ENCODE peak calls at places on chromosomes 2 and 18, in eight cellular contexts. R is sigmoid colon, F is body of pancreas, S is right lobe of liver, U is testis, H is heart left ventricle, N is ovary, Z is brain microvascular endothelial cell. L is an unnamed sample.

GRCh38 chr2:148218326-148219075 is 197.6 kb downstream of the MBD5 start:
- DNase-seq in F (no peak), R (no peak), S (no peak), U (no peak), Z (no peak), N (no peak), H (no peak), L (no peak)

GRCh38 chr2:221570321-221571107 is 1.6 kb downstream of the EPHA4 start:
- DNase-seq in S (no peak), H (no peak), N (peak; percentile 52), F (peak; percentile 3), Z (peak; percentile 6), U (peak; percentile 50), R (no peak), L (no peak)

GRCh38 chr2:181318504-181319280 is 138.5 kb upstream of the ITGA4 start:
- DNase-seq in F (no peak), U (no peak), H (no peak), S (no peak), R (no peak), N (no peak), Z (no peak), L (no peak)

GRCh38 chr2:167253025-167253424 is 364.7 kb downstream of the XIRP2 start:
- DNase-seq in F (no peak), Z (peak; percentile 43), R (no peak), N (no peak), U (no peak), S (no peak), H (no peak), L (no peak)

GRCh38 chr2:131010566-131010965 is 82.7 kb downstream of the FAM168B start:
- DNase-seq in N (no peak), H (no peak), S (no peak), R (no peak), U (no peak), F (no peak), Z (no peak), L (no peak)

GRCh38 chr2:176261136-176261535 is 8.1 kb upstream of the MTX2 start:
- DNase-seq in S (no peak), N (no peak), R (no peak), F (no peak), Z (no peak), H (no peak), U (no peak), L (no peak)

GRCh38 chr18:57727952-57728807 is 74.9 kb downstream of the ATP8B1 start:
- DNase-seq in Z (peak; percentile 36), S (no peak), N (no peak), U (no peak), H (no peak), F (no peak), R (no peak), L (no peak)

GRCh38 chr18:6729247-6730091 is at the start of gene ARHGAP28:
- DNase-seq in Z (peak; percentile 87), N (peak; percentile 98), F (peak; percentile 82), S (peak; percentile 71), U (peak; percentile 86), R (peak; percentile 89), H (peak; percentile 87), L (peak; percentile 1)

GRCh38 chr18:44602380-44602779 is 78.3 kb upstream of the SETBP1 start:
- DNase-seq in F (no peak), S (no peak), Z (peak; percentile 47), R (no peak), U (no peak), N (no peak), H (no peak), L (no peak)

GRCh38 chr18:38801640-38802039 is 1236.0 kb upstream of the CELF4 start:
- DNase-seq in S (no peak), R (no peak), Z (no peak), U (no peak), H (no peak), N (no peak), F (no peak), L (no peak)

GRCh38 chr2:150162241-150162942 is 325.1 kb downstream of the RND3 start:
- DNase-seq in R (no peak), F (no peak), S (no peak), N (no peak), Z (no peak), H (no peak), U (no peak), L (no peak)

GRCh38 chr2:214899751-214900150 is 90.3 kb upstream of the BARD1 start:
- DNase-seq in H (no peak), S (no peak), F (no peak), N (no peak), Z (no peak), R (no peak), U (no peak), L (no peak)

GRCh38 chr2:223576873-223577272 is 25.3 kb downstream of the SCG2 start:
- DNase-seq in Z (peak; percentile 98), S (no peak), F (no peak), N (no peak), H (no peak), U (no peak), R (no peak), L (peak; percentile 38)

GRCh38 chr18:74654637-74655036 is 57.0 kb downstream of the ZNF407 start:
- DNase-seq in S (no peak), H (no peak), F (no peak), Z (no peak), R (no peak), N (no peak), U (no peak), L (peak; percentile 45)

GRCh38 chr2:70986499-70987189 is 8.0 kb downstream of the TEX261 start:
- DNase-seq in Z (no peak), U (peak; percentile 3), S (no peak), H (no peak), F (no peak), R (peak; percentile 44), N (no peak), L (no peak)

GRCh38 chr2:165594231-165594934 is 124.9 kb downstream of the CSRNP3 start:
- DNase-seq in H (no peak), S (no peak), U (no peak), N (no peak), R (no peak), Z (no peak), F (no peak), L (no peak)

GRCh38 chr2:75614062-75614710 is 32.4 kb upstream of the MRPL19 start:
- DNase-seq in R (no peak), Z (no peak), S (no peak), U (no peak), F (no peak), N (no peak), H (no peak), L (no peak)

GRCh38 chr2:226079677-226080076 is 680.2 kb downstream of the NYAP2 start:
- DNase-seq in R (no peak), N (no peak), F (no peak), S (no peak), Z (peak; percentile 84), U (peak; percentile 69), H (no peak), L (no peak)

DNA sequence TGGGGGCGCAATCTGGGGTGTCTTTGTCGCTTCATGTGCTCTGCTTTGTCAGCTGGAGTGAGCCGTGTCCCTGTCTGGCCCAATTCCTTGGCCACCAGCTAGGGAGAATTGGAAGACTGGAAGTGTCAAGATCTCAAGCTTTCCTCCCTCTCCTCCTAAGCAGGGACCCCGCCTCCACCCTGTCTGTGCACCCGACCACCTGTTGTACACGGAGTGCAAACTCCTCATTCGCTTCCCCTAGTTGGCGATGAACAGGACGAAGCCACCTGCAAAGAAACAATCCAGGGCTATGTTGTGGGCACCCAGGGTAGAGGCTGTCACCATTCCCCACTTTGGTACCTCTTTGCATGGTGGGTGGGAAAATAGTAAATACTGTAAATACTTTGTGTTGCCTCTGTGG is 1.7 kb upstream of the DQX1 start:
- DNase-seq in H (no peak), S (no peak), U (no peak), N (no peak), Z (no peak), F (no peak), R (no peak), L (no peak)
- H3K27ac ChIP-seq in H (no peak overlapping the region), S (no peak overlapping the region), U (no peak overlapping the region), N (no peak overlapping the region), Z (no peak overlapping the region), F (no peak overlapping the region), R (no peak overlapping the region), L (no peak overlapping the region)

GRCh38 chr2:192029089-192029488 is 165.6 kb downstream of the TMEFF2 start:
- DNase-seq in R (no peak), S (no peak), U (peak; percentile 36), Z (peak; percentile 21), H (no peak), F (no peak), N (no peak), L (no peak)
- TF ChIP-seq CTCF in R (no peak), S (no peak), U (no peak), Z (peak; percentile 60), H (no peak), F (no peak), N (no peak), L (no peak)

DNA sequence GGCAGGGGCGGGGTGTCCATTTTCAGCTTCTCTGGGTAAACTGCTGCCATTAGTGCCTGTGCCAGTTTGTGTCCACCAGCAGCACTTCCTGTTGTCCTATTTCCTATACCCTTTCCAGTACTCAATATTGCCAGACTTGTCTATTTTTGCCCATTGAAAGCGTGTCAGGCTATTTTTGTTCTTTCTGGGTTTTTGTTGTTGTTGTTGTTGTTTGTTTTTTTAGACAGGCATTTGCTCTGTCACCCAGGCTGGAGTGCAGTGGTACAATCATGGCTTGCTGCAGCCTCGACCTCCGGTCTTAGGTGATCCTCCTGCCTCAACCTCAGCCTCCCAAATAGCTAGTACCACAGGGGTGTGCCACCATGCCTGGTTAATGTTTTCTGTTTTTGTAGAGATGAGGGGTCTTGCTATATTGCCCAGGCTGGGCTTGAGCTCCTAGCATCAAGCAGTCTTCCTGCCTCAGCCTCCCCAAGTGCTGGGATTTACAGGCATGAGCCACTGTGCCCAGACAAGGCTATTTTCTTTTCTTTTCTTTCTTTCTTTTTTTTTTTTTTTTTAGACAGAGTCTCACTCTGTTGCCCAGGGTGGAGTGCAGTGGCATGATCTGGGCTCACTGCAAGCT is 8.5 kb downstream of the PRELID3A start:
- DNase-seq in Z (no peak), N (no peak), F (no peak), S (no peak), U (no peak), H (no peak), R (no peak), L (no peak)
- H3K27ac ChIP-seq in Z (no peak overlapping the region), N (peak overlapping the region; percentile 35), F (peak overlapping the region; percentile 12), S (no peak overlapping the region), U (peak overlapping the region; percentile 0), H (no peak overlapping the region), R (no peak overlapping the region), L (no peak overlapping the region)

GRCh38 chr2:173948827-173949226 is 16.3 kb downstream of the SP3 start:
- DNase-seq in H (no peak), S (no peak), Z (no peak), U (no peak), R (no peak), F (no peak), N (no peak), L (no peak)

GRCh38 chr2:173955867-173956266 is 9.3 kb downstream of the SP3 start:
- DNase-seq in U (no peak), R (no peak), F (no peak), Z (no peak), S (no peak), N (no peak), H (no peak), L (no peak)

GRCh38 chr2:173955004-173955403 is 10.2 kb downstream of the SP3 start:
- DNase-seq in Z (no peak), U (no peak), N (no peak), F (no peak), H (no peak), S (no peak), R (no peak), L (no peak)

GRCh38 chr2:173953047-173953424 is 12.1 kb downstream of the SP3 start:
- DNase-seq in U (no peak), Z (no peak), H (no peak), R (no peak), F (no peak), N (no peak), S (no peak), L (no peak)

GRCh38 chr2:173952267-173953046 is 12.7 kb downstream of the SP3 start:
- DNase-seq in R (no peak), S (no peak), U (no peak), H (no peak), N (no peak), Z (no peak), F (no peak), L (no peak)
- TF ChIP-seq CTCF in R (no peak), S (no peak), U (no peak), H (no peak), N (no peak), Z (no peak), F (no peak), L (no peak)

L was measured in PC-9.